ENCODE peak calls at places on chromosomes 4 and X, in ten cellular contexts. P is stimulated activated CD4-positive, alpha-beta T cell treated with anti-CD3 and anti-CD28 coated beads, TNF-alpha, amount 100 ng/mL, for 4 hours; A is DMS 273 treated with DMSO at 0.1 percent for 48 hours; E is A549; T is H1; C is KG1; D is CD4-positive, alpha-beta T cell; M is left ventricle myocardium superior; S is bronchial epithelial cell; Z is RCC 7860. R is an unnamed sample.

GRCh38 chr4:47836655-47837581 is 949 bp downstream of the CORIN start:
- DNase-seq in P (peak; percentile 16), A (peak; percentile 57), E (peak; percentile 74), T (peak; percentile 79), C (no peak), D (peak; percentile 33), M (peak; percentile 89), S (peak; percentile 67), Z (peak; percentile 75), R (peak; percentile 89)

GRCh38 chr4:78704317-78704716 is 71.8 kb upstream of the BMP2K start:
- DNase-seq in P (no peak), A (no peak), E (no peak), T (no peak), C (no peak), D (no peak), M (no peak), S (no peak), Z (no peak), R (no peak)

GRCh38 chr4:178427663-178428062 is 985.4 kb upstream of the AGA start:
- DNase-seq in P (no peak), A (no peak), E (no peak), T (no peak), C (no peak), D (no peak), M (no peak), S (no peak), Z (no peak), R (no peak)

GRCh38 chr4:48141048-48141447 is 7.0 kb upstream of the TXK start:
- DNase-seq in P (no peak), A (peak; percentile 13), E (peak; percentile 33), T (no peak), C (peak; percentile 40), D (no peak), M (no peak), S (peak; percentile 54), Z (peak; percentile 38), R (peak; percentile 47)

GRCh38 chr4:158821228-158822009 is 52.6 kb downstream of the FNIP2 start:
- DNase-seq in P (no peak), A (no peak), E (no peak), T (no peak), C (no peak), D (no peak), M (no peak), S (peak; percentile 18), Z (no peak), R (peak; percentile 75)

GRCh38 chr4:184689681-184690080 is 40.1 kb downstream of the PRIMPOL start:
- DNase-seq in P (no peak), A (no peak), E (no peak), T (no peak), C (no peak), D (no peak), M (no peak), S (no peak), Z (no peak), R (no peak)

GRCh38 chr4:185931986-185932385 is 120.0 kb upstream of the SORBS2 start:
- DNase-seq in P (no peak), A (no peak), E (no peak), T (no peak), C (no peak), D (no peak), M (no peak), S (no peak), Z (no peak), R (no peak)

GRCh38 chrX:22296871-22297270 is 24.2 kb downstream of the CBLL2 start:
- DNase-seq in P (no peak), A (no peak), E (no peak), T (no peak), C (no peak), D (no peak), M (no peak), S (no peak), Z (no peak), R (no peak)